ENCODE peak calls at places on chromosomes 7 and 10, in ten cellular contexts. One of them, this sample, is unnamed.

GRCh38 chr7:1986366-1987083 is 246.2 kb downstream of the MAD1L1 start:
- DNase-seq in suprapubic skin: no peak
- DNase-seq in fibroblast of pulmonary artery: no peak
- DNase-seq in BJ: no peak
- DNase-seq in cardiac fibroblast: no peak
- DNase-seq in tibial nerve: no peak
- DNase-seq in cardiac muscle cell: no peak
- DNase-seq in psoas muscle: peak; percentile 7
- DNase-seq in mammary epithelial cell: no peak
- DNase-seq in omental fat pad: no peak
- DNase-seq in this sample: no peak

GRCh38 chr10:89079991-89080390 is 89.4 kb downstream of the FAS start:
- DNase-seq in mammary epithelial cell: no peak
- DNase-seq in omental fat pad: no peak
- DNase-seq in suprapubic skin: no peak
- DNase-seq in fibroblast of pulmonary artery: no peak
- DNase-seq in cardiac muscle cell: no peak
- DNase-seq in cardiac fibroblast: peak; percentile 47
- DNase-seq in BJ: no peak
- DNase-seq in psoas muscle: no peak
- DNase-seq in tibial nerve: no peak
- DNase-seq in this sample: no peak

GRCh38 chr10:79502561-79503309 is 9.6 kb upstream of the EIF5AL1 start:
- DNase-seq in fibroblast of pulmonary artery: no peak
- DNase-seq in cardiac fibroblast: peak; percentile 23
- DNase-seq in psoas muscle: peak; percentile 23
- DNase-seq in omental fat pad: no peak
- DNase-seq in mammary epithelial cell: peak; percentile 23
- DNase-seq in tibial nerve: no peak
- DNase-seq in suprapubic skin: no peak
- DNase-seq in BJ: no peak
- DNase-seq in cardiac muscle cell: peak; percentile 15
- DNase-seq in this sample: peak; percentile 31

GRCh38 chr7:16260236-16260728 is 161.1 kb downstream of the CRPPA start:
- DNase-seq in cardiac muscle cell: no peak
- DNase-seq in BJ: no peak
- DNase-seq in fibroblast of pulmonary artery: no peak
- DNase-seq in omental fat pad: no peak
- DNase-seq in suprapubic skin: no peak
- DNase-seq in mammary epithelial cell: no peak
- DNase-seq in psoas muscle: no peak
- DNase-seq in cardiac fibroblast: no peak
- DNase-seq in tibial nerve: no peak
- DNase-seq in this sample: no peak

GRCh38 chr7:107208046-107208458 is 39.2 kb downstream of the HBP1 start:
- DNase-seq in fibroblast of pulmonary artery: peak; percentile 22
- DNase-seq in tibial nerve: no peak
- DNase-seq in omental fat pad: no peak
- DNase-seq in BJ: peak; percentile 32
- DNase-seq in cardiac fibroblast: peak; percentile 59
- DNase-seq in mammary epithelial cell: no peak
- DNase-seq in cardiac muscle cell: peak; percentile 32
- DNase-seq in psoas muscle: no peak
- DNase-seq in suprapubic skin: no peak
- DNase-seq in this sample: no peak

GRCh38 chr7:37738338-37738737 is 54.8 kb downstream of the GPR141 start:
- DNase-seq in psoas muscle: no peak
- DNase-seq in suprapubic skin: no peak
- DNase-seq in cardiac muscle cell: no peak
- DNase-seq in tibial nerve: no peak
- DNase-seq in cardiac fibroblast: no peak
- DNase-seq in BJ: no peak
- DNase-seq in omental fat pad: no peak
- DNase-seq in mammary epithelial cell: no peak
- DNase-seq in fibroblast of pulmonary artery: no peak
- DNase-seq in this sample: no peak

GRCh38 chr10:23499317-23499716 is 60.4 kb downstream of the OTUD1 start:
- DNase-seq in BJ: no peak
- DNase-seq in cardiac fibroblast: no peak
- DNase-seq in psoas muscle: no peak
- DNase-seq in mammary epithelial cell: no peak
- DNase-seq in fibroblast of pulmonary artery: no peak
- DNase-seq in suprapubic skin: no peak
- DNase-seq in tibial nerve: no peak
- DNase-seq in cardiac muscle cell: no peak
- DNase-seq in omental fat pad: no peak
- DNase-seq in this sample: no peak

GRCh38 chr10:13658256-13658655 is 71.5 kb downstream of the PRPF18 start:
- DNase-seq in cardiac muscle cell: no peak
- DNase-seq in suprapubic skin: no peak
- DNase-seq in cardiac fibroblast: no peak
- DNase-seq in omental fat pad: no peak
- DNase-seq in tibial nerve: no peak
- DNase-seq in mammary epithelial cell: no peak
- DNase-seq in fibroblast of pulmonary artery: no peak
- DNase-seq in psoas muscle: no peak
- DNase-seq in BJ: no peak
- DNase-seq in this sample: no peak

GRCh38 chr7:157900011-157900410 is 563.2 kb downstream of the DNAJB6 start:
- DNase-seq in mammary epithelial cell: no peak
- DNase-seq in fibroblast of pulmonary artery: no peak
- DNase-seq in cardiac fibroblast: no peak
- DNase-seq in BJ: no peak
- DNase-seq in omental fat pad: no peak
- DNase-seq in cardiac muscle cell: no peak
- DNase-seq in psoas muscle: no peak
- DNase-seq in tibial nerve: no peak
- DNase-seq in suprapubic skin: no peak
- DNase-seq in this sample: no peak

GRCh38 chr7:50939026-50939425 is 156.3 kb upstream of the GRB10 start:
- DNase-seq in mammary epithelial cell: no peak
- DNase-seq in cardiac muscle cell: peak; percentile 21
- DNase-seq in omental fat pad: no peak
- DNase-seq in cardiac fibroblast: peak; percentile 60
- DNase-seq in suprapubic skin: no peak
- DNase-seq in BJ: peak; percentile 13
- DNase-seq in psoas muscle: no peak
- DNase-seq in fibroblast of pulmonary artery: no peak
- DNase-seq in tibial nerve: no peak
- DNase-seq in this sample: no peak

GRCh38 chr7:100169147-100169850 is 882 bp upstream of the GAL3ST4 start:
- DNase-seq in cardiac muscle cell: no peak
- DNase-seq in mammary epithelial cell: no peak
- DNase-seq in suprapubic skin: no peak
- DNase-seq in psoas muscle: no peak
- DNase-seq in omental fat pad: no peak
- DNase-seq in fibroblast of pulmonary artery: no peak
- DNase-seq in BJ: no peak
- DNase-seq in cardiac fibroblast: no peak
- DNase-seq in tibial nerve: no peak
- DNase-seq in this sample: no peak

GRCh38 chr7:104914427-104914826 is 99.6 kb upstream of the KMT2E start:
- DNase-seq in tibial nerve: no peak
- DNase-seq in psoas muscle: no peak
- DNase-seq in cardiac fibroblast: no peak
- DNase-seq in mammary epithelial cell: no peak
- DNase-seq in omental fat pad: no peak
- DNase-seq in suprapubic skin: no peak
- DNase-seq in BJ: no peak
- DNase-seq in cardiac muscle cell: no peak
- DNase-seq in fibroblast of pulmonary artery: no peak
- DNase-seq in this sample: no peak

GRCh38 chr10:73887038-73888015 is 13.0 kb upstream of the CAMK2G start:
- DNase-seq in BJ: peak; percentile 65
- DNase-seq in tibial nerve: peak; percentile 57
- DNase-seq in cardiac muscle cell: peak; percentile 89
- DNase-seq in omental fat pad: peak; percentile 87
- DNase-seq in mammary epithelial cell: peak; percentile 95
- DNase-seq in psoas muscle: peak; percentile 83
- DNase-seq in cardiac fibroblast: peak; percentile 92
- DNase-seq in fibroblast of pulmonary artery: peak; percentile 91
- DNase-seq in suprapubic skin: peak; percentile 84
- DNase-seq in this sample: no peak

GRCh38 chr10:121221991-121222390 is 370.8 kb downstream of the WDR11 start:
- DNase-seq in suprapubic skin: no peak
- DNase-seq in tibial nerve: no peak
- DNase-seq in psoas muscle: no peak
- DNase-seq in fibroblast of pulmonary artery: no peak
- DNase-seq in cardiac muscle cell: no peak
- DNase-seq in cardiac fibroblast: no peak
- DNase-seq in BJ: no peak
- DNase-seq in omental fat pad: no peak
- DNase-seq in mammary epithelial cell: no peak
- DNase-seq in this sample: no peak
- TF ChIP-seq CTCF in suprapubic skin: no peak
- TF ChIP-seq CTCF in tibial nerve: no peak
- TF ChIP-seq CTCF in psoas muscle: no peak
- TF ChIP-seq CTCF in fibroblast of pulmonary artery: no peak
- TF ChIP-seq CTCF in cardiac muscle cell: no peak
- TF ChIP-seq CTCF in cardiac fibroblast: no peak
- TF ChIP-seq CTCF in BJ: no peak
- TF ChIP-seq CTCF in omental fat pad: no peak
- TF ChIP-seq CTCF in mammary epithelial cell: no peak
- TF ChIP-seq CTCF in this sample: no peak

DNA sequence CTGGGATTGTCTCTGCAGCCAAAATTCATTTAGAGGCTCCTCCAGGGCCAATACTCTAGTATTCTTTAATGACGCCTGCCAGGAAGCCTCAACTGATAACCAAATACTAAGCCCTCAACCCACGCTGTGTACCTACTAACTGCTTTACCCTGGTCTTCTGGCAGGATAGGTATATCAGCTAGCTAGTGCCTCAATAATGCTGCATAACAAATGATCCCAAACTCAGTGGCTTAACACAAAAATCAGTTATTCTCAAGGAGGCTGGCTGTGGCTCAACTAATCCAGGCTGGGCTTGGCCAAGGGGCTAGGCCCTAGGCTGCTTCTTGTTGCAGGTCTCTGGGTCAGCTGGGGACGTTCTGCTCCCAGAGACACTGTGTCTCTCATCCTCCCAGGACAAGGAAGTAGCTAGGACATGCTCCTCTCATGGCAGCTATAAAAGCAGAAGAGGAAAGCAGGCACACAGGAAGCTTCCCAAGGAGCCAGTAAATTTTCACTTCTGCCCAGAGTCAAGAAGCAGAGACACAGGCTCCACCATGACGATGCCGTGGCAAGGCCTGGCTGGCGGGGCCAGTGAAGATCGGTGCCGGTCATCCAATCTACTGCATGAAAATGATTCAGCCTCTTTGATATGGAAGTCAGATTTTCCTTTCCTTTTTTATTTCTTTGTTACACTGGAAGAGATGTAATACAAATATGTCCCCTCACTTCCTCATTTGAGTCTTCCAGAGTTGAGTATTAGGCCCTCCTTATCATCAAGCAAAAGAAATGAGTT is 28.6 kb upstream of the COL13A1 start:
- DNase-seq in mammary epithelial cell: no peak
- DNase-seq in psoas muscle: no peak
- DNase-seq in cardiac muscle cell: no peak
- DNase-seq in fibroblast of pulmonary artery: no peak
- DNase-seq in cardiac fibroblast: no peak
- DNase-seq in tibial nerve: no peak
- DNase-seq in suprapubic skin: no peak
- DNase-seq in BJ: no peak
- DNase-seq in omental fat pad: no peak
- DNase-seq in this sample: no peak
- TF ChIP-seq CTCF in mammary epithelial cell: no peak
- TF ChIP-seq CTCF in psoas muscle: no peak
- TF ChIP-seq CTCF in cardiac muscle cell: no peak
- TF ChIP-seq CTCF in fibroblast of pulmonary artery: no peak
- TF ChIP-seq CTCF in cardiac fibroblast: no peak
- TF ChIP-seq CTCF in tibial nerve: no peak
- TF ChIP-seq CTCF in suprapubic skin: no peak
- TF ChIP-seq CTCF in BJ: no peak
- TF ChIP-seq CTCF in omental fat pad: no peak
- TF ChIP-seq CTCF in this sample: no peak

GRCh38 chr10:84603971-84604370 is 275.6 kb downstream of the CCSER2 start:
- DNase-seq in omental fat pad: no peak
- DNase-seq in cardiac muscle cell: no peak
- DNase-seq in psoas muscle: no peak
- DNase-seq in tibial nerve: no peak
- DNase-seq in cardiac fibroblast: no peak
- DNase-seq in mammary epithelial cell: no peak
- DNase-seq in BJ: no peak
- DNase-seq in suprapubic skin: no peak
- DNase-seq in fibroblast of pulmonary artery: no peak
- DNase-seq in this sample: no peak

GRCh38 chr10:84600947-84601346 is 272.6 kb downstream of the CCSER2 start:
- DNase-seq in mammary epithelial cell: no peak
- DNase-seq in BJ: no peak
- DNase-seq in fibroblast of pulmonary artery: no peak
- DNase-seq in omental fat pad: no peak
- DNase-seq in suprapubic skin: no peak
- DNase-seq in cardiac muscle cell: no peak
- DNase-seq in cardiac fibroblast: no peak
- DNase-seq in psoas muscle: no peak
- DNase-seq in tibial nerve: no peak
- DNase-seq in this sample: no peak

GRCh38 chr10:84593546-84593945 is 265.2 kb downstream of the CCSER2 start:
- DNase-seq in BJ: no peak
- DNase-seq in omental fat pad: no peak
- DNase-seq in cardiac fibroblast: no peak
- DNase-seq in fibroblast of pulmonary artery: no peak
- DNase-seq in suprapubic skin: no peak
- DNase-seq in psoas muscle: no peak
- DNase-seq in mammary epithelial cell: no peak
- DNase-seq in tibial nerve: no peak
- DNase-seq in cardiac muscle cell: no peak
- DNase-seq in this sample: no peak

DNA sequence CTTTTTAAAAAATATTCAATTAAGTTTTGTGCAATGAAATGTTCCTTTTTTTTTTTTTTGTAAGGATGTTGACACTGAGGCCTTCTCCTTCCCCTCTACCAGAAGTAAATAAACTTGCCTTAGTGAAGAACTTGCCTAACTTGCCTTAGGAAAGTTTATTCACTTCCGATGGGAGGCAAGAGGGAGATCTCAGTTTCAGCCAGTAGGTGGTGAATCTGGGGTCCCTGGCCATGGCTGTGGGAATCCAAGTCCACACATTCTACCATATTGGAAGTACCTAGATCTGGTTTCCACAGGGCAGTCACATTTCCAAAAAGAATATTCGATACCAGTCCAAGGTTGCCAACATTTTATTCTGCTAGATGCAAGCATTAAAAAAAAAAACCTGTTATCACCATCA is 270.9 kb downstream of the CCSER2 start:
- DNase-seq in mammary epithelial cell: no peak
- DNase-seq in fibroblast of pulmonary artery: no peak
- DNase-seq in tibial nerve: no peak
- DNase-seq in cardiac muscle cell: no peak
- DNase-seq in omental fat pad: no peak
- DNase-seq in psoas muscle: no peak
- DNase-seq in cardiac fibroblast: no peak
- DNase-seq in suprapubic skin: no peak
- DNase-seq in BJ: no peak
- DNase-seq in this sample: no peak
- TF ChIP-seq CTCF in mammary epithelial cell: peak; percentile 10
- TF ChIP-seq CTCF in fibroblast of pulmonary artery: no peak
- TF ChIP-seq CTCF in tibial nerve: no peak
- TF ChIP-seq CTCF in cardiac muscle cell: no peak
- TF ChIP-seq CTCF in omental fat pad: no peak
- TF ChIP-seq CTCF in psoas muscle: no peak
- TF ChIP-seq CTCF in cardiac fibroblast: no peak
- TF ChIP-seq CTCF in suprapubic skin: no peak
- TF ChIP-seq CTCF in BJ: no peak
- TF ChIP-seq CTCF in this sample: no peak

GRCh38 chr10:15542817-15543216 is 171.7 kb upstream of the FAM171A1 start:
- DNase-seq in cardiac muscle cell: no peak
- DNase-seq in cardiac fibroblast: no peak
- DNase-seq in mammary epithelial cell: no peak
- DNase-seq in psoas muscle: no peak
- DNase-seq in BJ: no peak
- DNase-seq in omental fat pad: no peak
- DNase-seq in fibroblast of pulmonary artery: no peak
- DNase-seq in tibial nerve: no peak
- DNase-seq in suprapubic skin: no peak
- DNase-seq in this sample: no peak
- TF ChIP-seq CTCF in cardiac muscle cell: no peak
- TF ChIP-seq CTCF in cardiac fibroblast: no peak
- TF ChIP-seq CTCF in mammary epithelial cell: no peak
- TF ChIP-seq CTCF in psoas muscle: no peak
- TF ChIP-seq CTCF in BJ: no peak
- TF ChIP-seq CTCF in omental fat pad: no peak
- TF ChIP-seq CTCF in fibroblast of pulmonary artery: no peak
- TF ChIP-seq CTCF in tibial nerve: no peak
- TF ChIP-seq CTCF in suprapubic skin: no peak
- TF ChIP-seq CTCF in this sample: no peak